ENCODE peak calls at places on chromosomes 3 and 15, in five cellular contexts. C is NCI-H1436; I is fibroblast of pulmonary artery; O is endothelial cell; Q is central memory CD4-positive, alpha-beta T cell. P is an unnamed sample.

GRCh38 chr3:188230962-188231361 is 77.0 kb downstream of the LPP start:
- DNase-seq in C (no peak), I (no peak), O (no peak), Q (no peak), P (peak; percentile 75)

GRCh38 chr15:45424429-45424828 is 46.1 kb upstream of the GATM start:
- DNase-seq in C (no peak), I (no peak), O (no peak), Q (no peak), P (no peak)

GRCh38 chr3:178170698-178171535 is 365.3 kb upstream of the KCNMB2 start:
- DNase-seq in C (no peak), I (peak; percentile 97), O (no peak), Q (no peak), P (peak; percentile 90)

GRCh38 chr3:120855665-120856437 is 52.2 kb upstream of the STXBP5L start:
- DNase-seq in C (no peak), I (peak; percentile 91), O (no peak), Q (no peak), P (no peak)

GRCh38 chr3:171194965-171195364 is 168.4 kb upstream of the SLC2A2 start:
- DNase-seq in C (no peak), I (no peak), O (no peak), Q (no peak), P (no peak)

GRCh38 chr15:95326689-95327525 is 1003.6 kb upstream of the NR2F2 start:
- DNase-seq in C (no peak), I (peak; percentile 4), O (peak; percentile 15), Q (no peak), P (no peak)

GRCh38 chr3:47002490-47003410 is 23.3 kb downstream of the NBEAL2 start:
- DNase-seq in C (no peak), I (no peak), O (no peak), Q (no peak), P (no peak)

GRCh38 chr3:4429648-4430350 is 37.3 kb downstream of the SUMF1 start:
- DNase-seq in C (no peak), I (no peak), O (no peak), Q (no peak), P (no peak)

GRCh38 chr15:42392309-42393024 is 33.2 kb downstream of the CAPN3 start:
- DNase-seq in C (no peak), I (no peak), O (no peak), Q (no peak), P (no peak)

GRCh38 chr3:179027326-179027900 is 44.2 kb downstream of the ZMAT3 start:
- DNase-seq in C (no peak), I (peak; percentile 64), O (no peak), Q (no peak), P (peak; percentile 79)

GRCh38 chr3:66423791-66424190 is 77.0 kb downstream of the LRIG1 start:
- DNase-seq in C (no peak), I (peak; percentile 79), O (no peak), Q (no peak), P (peak; percentile 85)